ENCODE peak calls at places on chromosome 2, in ten cellular contexts. E, M, S, O, U, L, Z, W, J and X are unnamed samples.

GRCh38 chr2:186060744-186061143 is 322.1 kb downstream of the FSIP2 start:
- DNase-seq in E (no peak), M (no peak), S (no peak), O (no peak), U (no peak), L (no peak), Z (no peak), W (no peak), J (no peak), X (no peak)

GRCh38 chr2:225411452-225411851 is 11.9 kb downstream of the NYAP2 start:
- DNase-seq in E (peak; percentile 9), M (no peak), S (no peak), O (no peak), U (no peak), L (no peak), Z (no peak), W (no peak), J (no peak), X (no peak)

GRCh38 chr2:176822060-176822459 is 390.5 kb upstream of the HNRNPA3 start:
- DNase-seq in E (no peak), M (no peak), S (no peak), O (no peak), U (no peak), L (no peak), Z (no peak), W (no peak), J (no peak), X (no peak)

GRCh38 chr2:134207589-134208209 is 46.2 kb upstream of the MGAT5 start:
- DNase-seq in E (no peak), M (peak; percentile 75), S (peak; percentile 73), O (peak; percentile 41), U (peak; percentile 14), L (no peak), Z (peak; percentile 49), W (peak; percentile 43), J (no peak), X (peak; percentile 46)

GRCh38 chr2:10120158-10120937 is 2.2 kb upstream of the RRM2 start:
- DNase-seq in E (peak; percentile 97), M (peak; percentile 95), S (peak; percentile 96), O (peak; percentile 85), U (peak; percentile 89), L (peak; percentile 57), Z (peak; percentile 95), W (peak; percentile 92), J (peak; percentile 64), X (peak; percentile 95)

GRCh38 chr2:112893801-112894200 is 17.2 kb upstream of the IL37 start:
- DNase-seq in E (no peak), M (no peak), S (no peak), O (no peak), U (no peak), L (no peak), Z (no peak), W (no peak), J (no peak), X (peak; percentile 70)

GRCh38 chr2:47067788-47068407 is 87.2 kb downstream of the STPG4 start:
- DNase-seq in E (no peak), M (no peak), S (no peak), O (no peak), U (no peak), L (no peak), Z (no peak), W (no peak), J (no peak), X (no peak)

GRCh38 chr2:127080226-127080940 is 26.6 kb downstream of the BIN1 start:
- DNase-seq in E (no peak), M (no peak), S (no peak), O (no peak), U (no peak), L (no peak), Z (peak; percentile 57), W (no peak), J (no peak), X (no peak)

GRCh38 chr2:239674101-239674980 is 273.5 kb upstream of the HDAC4 start:
- DNase-seq in E (no peak), M (no peak), S (no peak), O (no peak), U (no peak), L (no peak), Z (no peak), W (no peak), J (no peak), X (no peak)

GRCh38 chr2:162002623-162003200 is 71.3 kb downstream of the DPP4 start:
- DNase-seq in E (no peak), M (no peak), S (no peak), O (no peak), U (no peak), L (no peak), Z (no peak), W (no peak), J (no peak), X (no peak)

GRCh38 chr2:121532347-121532766 is 1.7 kb downstream of the RNU4ATAC start:
- DNase-seq in E (no peak), M (no peak), S (peak; percentile 63), O (peak; percentile 47), U (no peak), L (peak; percentile 22), Z (no peak), W (no peak), J (no peak), X (no peak)

GRCh38 chr2:232476045-232476444 is 11.6 kb downstream of the ECEL1 start:
- DNase-seq in E (no peak), M (no peak), S (no peak), O (no peak), U (no peak), L (no peak), Z (no peak), W (no peak), J (no peak), X (no peak)

GRCh38 chr2:30759481-30759880 is 47.8 kb downstream of the CAPN13 start:
- DNase-seq in E (no peak), M (no peak), S (no peak), O (no peak), U (no peak), L (no peak), Z (no peak), W (no peak), J (no peak), X (no peak)

GRCh38 chr2:208570851-208571763 is 164.5 kb downstream of the PTH2R start:
- DNase-seq in E (no peak), M (no peak), S (no peak), O (no peak), U (no peak), L (no peak), Z (no peak), W (peak; percentile 5), J (no peak), X (no peak)

GRCh38 chr2:193806088-193806774 is 1611.5 kb upstream of the TMEFF2 start:
- DNase-seq in E (no peak), M (no peak), S (no peak), O (no peak), U (no peak), L (no peak), Z (no peak), W (no peak), J (no peak), X (no peak)

GRCh38 chr2:41853427-41854191 is 194.2 kb upstream of the PKDCC start:
- DNase-seq in E (peak; percentile 78), M (peak; percentile 53), S (peak; percentile 53), O (peak; percentile 63), U (peak; percentile 21), L (no peak), Z (no peak), W (peak; percentile 61), J (no peak), X (no peak)

GRCh38 chr2:25411281-25411680 is 69.6 kb upstream of the DNMT3A start:
- DNase-seq in E (no peak), M (no peak), S (no peak), O (no peak), U (no peak), L (no peak), Z (no peak), W (no peak), J (no peak), X (no peak)